ENCODE peak calls at places on chromosomes 12 and 14, in nine cellular contexts. U is WTC11, N is RWPE1, F is fibroblast of the aortic adventitia, W is tibial artery, M is GM06990, X is HFFc6, Z is astrocyte of the spinal cord, G is breast epithelium. Y is an unnamed sample.

GRCh38 chr14:93079321-93079720 is 36.4 kb downstream of the ITPK1 start:
- DNase-seq in W (no peak), Z (no peak), X (no peak), F (no peak), N (no peak), M (no peak), U (no peak), G (no peak), Y (no peak)

GRCh38 chr12:3132636-3133409 is 55.6 kb downstream of the TSPAN9 start:
- DNase-seq in G (no peak), F (peak; percentile 47), Z (peak; percentile 42), X (peak; percentile 52), W (no peak), N (no peak), M (no peak), U (peak; percentile 65), Y (no peak)

GRCh38 chr12:49792181-49792970 is 35.8 kb downstream of the NCKAP5L start:
- DNase-seq in Z (no peak), X (no peak), M (no peak), N (no peak), W (no peak), U (no peak), G (no peak), F (no peak), Y (no peak)

GRCh38 chr12:121400332-121401139 is 618 bp downstream of the RNF34 start:
- DNase-seq in X (peak; percentile 18), M (peak; percentile 69), G (peak; percentile 20), U (peak; percentile 28), N (peak; percentile 62), W (peak; percentile 72), F (peak; percentile 23), Z (peak; percentile 24), Y (peak; percentile 70)

GRCh38 chr12:15541996-15542631 is 219.8 kb downstream of the PTPRO start:
- DNase-seq in X (no peak), W (peak; percentile 69), G (no peak), Z (no peak), U (no peak), F (peak; percentile 47), N (no peak), M (no peak), Y (no peak)

GRCh38 chr12:133165776-133166175 is 15.5 kb upstream of the ZNF268 start:
- DNase-seq in W (no peak), N (peak; percentile 14), G (no peak), X (no peak), F (no peak), Z (no peak), M (no peak), U (no peak), Y (no peak)

GRCh38 chr12:92032965-92033364 is 112.7 kb downstream of the BTG1 start:
- DNase-seq in U (no peak), Z (no peak), F (peak; percentile 42), W (no peak), X (no peak), N (no peak), M (no peak), G (no peak), Y (no peak)

GRCh38 chr12:91180577-91180976 is 2.0 kb downstream of the DCN start:
- DNase-seq in U (no peak), N (no peak), M (no peak), W (no peak), X (peak; percentile 84), F (peak; percentile 90), Z (peak; percentile 88), G (no peak), Y (no peak)

GRCh38 chr14:104893435-104894207 is 28.6 kb downstream of the CEP170B start:
- DNase-seq in G (no peak), X (no peak), N (no peak), U (peak; percentile 12), Z (no peak), M (peak; percentile 11), F (no peak), W (peak; percentile 68), Y (no peak)

GRCh38 chr14:89673499-89674225 is 256.6 kb upstream of the FOXN3 start:
- DNase-seq in U (no peak), G (no peak), M (no peak), N (no peak), X (peak; percentile 62), Z (peak; percentile 19), F (peak; percentile 35), W (no peak), Y (no peak)

GRCh38 chr14:47658041-47658440 is 17.4 kb downstream of the MDGA2 start:
- DNase-seq in X (no peak), G (no peak), U (no peak), N (no peak), Z (no peak), F (no peak), W (no peak), M (no peak), Y (no peak)

GRCh38 chr14:91058017-91058675 is 2.3 kb downstream of the RPS6KA5 start:
- DNase-seq in X (no peak), U (no peak), G (no peak), M (no peak), Z (no peak), N (no peak), F (no peak), W (no peak), Y (no peak)

GRCh38 chr12:71865166-71865713 is 25.7 kb downstream of the TBC1D15 start:
- DNase-seq in N (peak; percentile 26), W (no peak), Z (peak; percentile 87), G (no peak), X (peak; percentile 88), U (no peak), F (peak; percentile 94), M (no peak), Y (no peak)

GRCh38 chr14:58469309-58469708 is 41.8 kb downstream of the KIAA0586 start:
- DNase-seq in F (no peak), U (no peak), W (no peak), X (no peak), N (no peak), G (no peak), M (no peak), Z (no peak), Y (no peak)

GRCh38 chr12:32897688-32898573 is 1.4 kb upstream of the PKP2 start:
- DNase-seq in G (no peak), Z (no peak), M (no peak), X (no peak), W (no peak), F (no peak), U (no peak), N (no peak), Y (no peak)

GRCh38 chr12:32897276-32897615 is 669 bp upstream of the PKP2 start:
- DNase-seq in Z (no peak), M (no peak), F (no peak), W (no peak), G (no peak), N (no peak), X (no peak), U (no peak), Y (no peak)

GRCh38 chr12:32896438-32897275 is at the start of gene PKP2:
- DNase-seq in X (no peak), W (no peak), Z (peak; percentile 17), F (no peak), G (peak; percentile 82), U (peak; percentile 85), N (peak; percentile 94), M (peak; percentile 32), Y (peak; percentile 85)

GRCh38 chr12:32894566-32894965 is 2.0 kb downstream of the PKP2 start:
- DNase-seq in G (no peak), M (no peak), X (no peak), W (no peak), U (no peak), Z (no peak), F (no peak), N (no peak), Y (no peak)

GRCh38 chr12:32895688-32896437 is 714 bp downstream of the PKP2 start:
- DNase-seq in Z (no peak), F (no peak), U (peak; percentile 36), M (no peak), X (no peak), G (no peak), W (no peak), N (peak; percentile 43), Y (no peak)
- TF ChIP-seq CTCF in Z (peak; percentile 20), F (no peak), U (no peak), M (no peak), X (no peak), G (no peak), W (no peak), N (peak; percentile 47), Y (no peak)

GRCh38 chr12:17528394-17528793 is 561.6 kb downstream of the RERGL start:
- DNase-seq in M (no peak), U (no peak), Z (no peak), N (no peak), G (no peak), W (no peak), X (no peak), F (no peak), Y (no peak)
- TF ChIP-seq CTCF in M (no peak), U (no peak), Z (no peak), N (no peak), G (no peak), W (no peak), X (no peak), F (no peak), Y (no peak)

GRCh38 chr14:66076166-66076565 is 410.0 kb upstream of the CCDC196 start:
- DNase-seq in X (no peak), F (peak; percentile 20), G (no peak), U (no peak), W (no peak), Z (no peak), N (no peak), M (no peak), Y (no peak)
- TF ChIP-seq CTCF in X (no peak), F (no peak), G (no peak), U (no peak), W (no peak), Z (no peak), N (no peak), M (no peak), Y (no peak)

GRCh38 chr12:77202457-77203060 is 137.2 kb upstream of the E2F7 start:
- DNase-seq in F (peak; percentile 18), Z (no peak), M (no peak), N (no peak), W (no peak), X (no peak), U (no peak), G (no peak), Y (no peak)

GRCh38 chr12:77204055-77204454 is 138.7 kb upstream of the E2F7 start:
- DNase-seq in X (no peak), G (no peak), N (no peak), U (peak; percentile 25), Z (no peak), F (no peak), M (no peak), W (no peak), Y (no peak)
- TF ChIP-seq CTCF in X (no peak), G (no peak), N (no peak), U (no peak), Z (peak; percentile 10), F (no peak), M (no peak), W (no peak), Y (peak; percentile 13)

DNA sequence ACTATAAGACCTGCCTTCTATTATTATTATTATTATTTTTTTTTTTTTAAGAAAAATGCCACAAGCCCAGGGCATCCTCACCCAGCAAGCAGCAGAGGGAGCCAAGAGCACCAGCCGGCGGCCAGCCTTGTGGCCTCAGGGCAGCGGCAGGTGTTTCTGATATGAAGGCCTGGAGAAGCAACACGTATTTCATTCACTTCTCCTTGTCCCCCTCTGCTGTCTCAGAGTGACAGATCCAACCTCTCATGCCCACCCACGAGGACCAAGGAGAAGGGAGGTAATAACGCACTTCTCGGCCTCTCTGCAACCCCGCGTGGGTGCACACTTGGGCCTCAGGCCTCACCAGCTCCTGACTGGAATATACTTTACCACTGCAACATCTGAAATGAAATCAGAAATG is 25.4 kb downstream of the CDC42BPB start:
- DNase-seq in W (no peak), M (no peak), F (no peak), G (no peak), U (peak; percentile 41), Z (no peak), X (no peak), N (no peak), Y (no peak)
- TF ChIP-seq CTCF in W (no peak), M (no peak), F (no peak), G (no peak), U (no peak), Z (no peak), X (peak; percentile 22), N (no peak), Y (no peak)